ENCODE peak calls at places on chromosomes 11 and 22, in ten cellular contexts. W is stimulated activated CD8-positive, alpha-beta memory T cell treated with anti-CD3 and anti-CD28 coated beads, Interleukin-7, amount 100 ng/mL, for 1 hour; Q is frontal cortex; D is LoVo; N is KBM-7; E is progenitor cell of endocrine pancreas; U is NCI-H460; X is ELF-1; V is HEK293T; I is T-helper 2 cell. K is an unnamed sample.

GRCh38 chr11:10502065-10502680 is 38.8 kb downstream of the RNF141 start:
- DNase-seq in W (no peak), Q (no peak), D (no peak), N (no peak), E (no peak), U (no peak), X (no peak), V (no peak), I (no peak), K (no peak)

GRCh38 chr11:57069942-57070341 is 81.2 kb downstream of the OR5AK2 start:
- DNase-seq in W (no peak), Q (no peak), D (no peak), N (no peak), E (no peak), U (no peak), X (no peak), V (no peak), I (no peak), K (no peak)

GRCh38 chr11:71473793-71474080 is 20.7 kb downstream of the NADSYN1 start:
- DNase-seq in W (no peak), Q (no peak), D (no peak), N (no peak), E (no peak), U (no peak), X (no peak), V (no peak), I (no peak), K (no peak)

GRCh38 chr11:72348250-72348649 is 86.1 kb downstream of the CLPB start:
- DNase-seq in W (no peak), Q (no peak), D (no peak), N (no peak), E (no peak), U (no peak), X (no peak), V (no peak), I (no peak), K (no peak)

GRCh38 chr11:119370486-119371046 is 10.9 kb downstream of the USP2 start:
- DNase-seq in W (no peak), Q (no peak), D (no peak), N (no peak), E (no peak), U (no peak), X (peak), V (no peak), I (peak), K (peak)

GRCh38 chr11:285894-286220 is 3.1 kb upstream of the PGGHG start:
- DNase-seq in W (no peak), Q (no peak), D (no peak), N (no peak), E (no peak), U (no peak), X (no peak), V (no peak), I (no peak), K (no peak)

GRCh38 chr11:122556605-122557004 is 98.9 kb upstream of the UBASH3B start:
- DNase-seq in W (no peak), Q (no peak), D (no peak), N (no peak), E (peak), U (no peak), X (peak), V (no peak), I (no peak), K (peak)

GRCh38 chr11:47905358-47906059 is 57.4 kb upstream of the NUP160 start:
- DNase-seq in W (no peak), Q (no peak), D (no peak), N (no peak), E (no peak), U (no peak), X (no peak), V (no peak), I (no peak), K (no peak)

GRCh38 chr22:27381960-27382742 is 419.4 kb downstream of the MN1 start:
- DNase-seq in W (no peak), Q (no peak), D (no peak), N (no peak), E (no peak), U (no peak), X (peak), V (no peak), I (no peak), K (peak)

GRCh38 chr22:23557467-23557866 is 22.6 kb downstream of the IGLL1 start:
- DNase-seq in W (no peak), Q (no peak), D (no peak), N (no peak), E (no peak), U (no peak), X (no peak), V (no peak), I (no peak), K (no peak)

GRCh38 chr11:70124321-70125061 is 46.4 kb downstream of the ANO1 start:
- DNase-seq in W (no peak), Q (no peak), D (no peak), N (no peak), E (no peak), U (no peak), X (no peak), V (no peak), I (no peak), K (no peak)

GRCh38 chr11:112255075-112255739 is 5.5 kb downstream of the PLET1 start:
- DNase-seq in W (no peak), Q (no peak), D (no peak), N (peak), E (no peak), U (peak), X (no peak), V (no peak), I (no peak), K (no peak)

GRCh38 chr22:22171357-22172218 is 73.0 kb upstream of the VPREB1 start:
- DNase-seq in W (no peak), Q (no peak), D (no peak), N (no peak), E (no peak), U (no peak), X (peak), V (peak), I (no peak), K (peak)

GRCh38 chr11:65612691-65613090 is 1.3 kb downstream of the MAP3K11 start:
- DNase-seq in W (no peak), Q (no peak), D (no peak), N (no peak), E (no peak), U (no peak), X (no peak), V (no peak), I (no peak), K (no peak)

GRCh38 chr22:47196881-47197701 is 434.6 kb downstream of the TBC1D22A start:
- DNase-seq in W (no peak), Q (no peak), D (no peak), N (no peak), E (no peak), U (no peak), X (no peak), V (no peak), I (no peak), K (no peak)

GRCh38 chr22:19325296-19325950 is 33.9 kb upstream of the CLTCL1 start:
- DNase-seq in W (no peak), Q (no peak), D (no peak), N (no peak), E (no peak), U (no peak), X (no peak), V (no peak), I (no peak), K (no peak)

GRCh38 chr11:82869657-82870056 is 30.6 kb downstream of the PRCP start:
- DNase-seq in W (no peak), Q (no peak), D (no peak), N (no peak), E (no peak), U (no peak), X (no peak), V (no peak), I (no peak), K (no peak)

GRCh38 chr11:17563248-17563647 is 16.2 kb downstream of the OTOG start:
- DNase-seq in W (no peak), Q (no peak), D (no peak), N (peak), E (no peak), U (no peak), X (peak), V (peak), I (no peak), K (peak)

K was measured in mesendoderm.